ENCODE peak calls at places on chromosomes 3 and 15, in four cellular contexts. J, Y, C and P are unnamed samples.

GRCh38 chr3:115418583-115418982 is 204.7 kb upstream of the GAP43 start:
- DNase-seq in Y (no peak), J (no peak), C (no peak), P (no peak)

GRCh38 chr15:76196286-76196948 is 114.9 kb downstream of the ETFA start:
- DNase-seq in Y (no peak), J (no peak), C (no peak), P (no peak)

GRCh38 chr3:74592359-74592758 is 22.1 kb downstream of the CNTN3 start:
- DNase-seq in C (no peak), Y (no peak), J (no peak), P (no peak)

GRCh38 chr3:117562000-117562399 is 852.4 kb downstream of the TUSC7 start:
- DNase-seq in C (no peak), J (no peak), Y (no peak), P (no peak)

GRCh38 chr15:33074942-33075341 is 119.6 kb downstream of the FMN1 start:
- DNase-seq in C (no peak), Y (no peak), J (no peak), P (no peak)

GRCh38 chr15:33612721-33613304 is 302.0 kb downstream of the RYR3 start:
- DNase-seq in Y (no peak), C (no peak), J (no peak), P (no peak)

GRCh38 chr15:25641762-25642161 is 202.9 kb upstream of the UBE3A start:
- DNase-seq in C (no peak), Y (peak), J (no peak), P (no peak)

GRCh38 chr3:50436063-50436674 is 67.3 kb downstream of the CACNA2D2 start:
- DNase-seq in C (peak), J (peak), Y (peak), P (peak)

GRCh38 chr15:34109775-34110663 is 8.1 kb downstream of the PGBD4 start:
- DNase-seq in C (peak), J (no peak), Y (peak), P (peak)

GRCh38 chr3:128849776-128850542 is 29.5 kb upstream of the ACAD9 start:
- DNase-seq in J (no peak), C (peak), Y (peak), P (no peak)

GRCh38 chr15:96756656-96757055 is 426.2 kb downstream of the NR2F2 start:
- DNase-seq in C (no peak), Y (no peak), J (no peak), P (no peak)

GRCh38 chr3:105553851-105554250 is 187.1 kb downstream of the ALCAM start:
- DNase-seq in C (no peak), Y (no peak), J (no peak), P (no peak)

GRCh38 chr3:128144512-128144911 is 8.8 kb upstream of the EEFSEC start:
- DNase-seq in J (no peak), Y (no peak), C (no peak), P (no peak)

GRCh38 chr3:134373278-134373941 is 837 bp downstream of the AMOTL2 start:
- DNase-seq in C (no peak), J (peak), Y (peak), P (no peak)

GRCh38 chr3:172211123-172211522 is 171.7 kb downstream of the FNDC3B start:
- DNase-seq in Y (no peak), J (no peak), C (no peak), P (no peak)

GRCh38 chr3:40120816-40121215 is 188.7 kb upstream of the EIF1B start:
- DNase-seq in C (no peak), J (no peak), Y (no peak), P (no peak)

GRCh38 chr3:188712257-188712924 is 459.4 kb upstream of the TPRG1 start:
- DNase-seq in C (no peak), J (no peak), Y (no peak), P (no peak)

GRCh38 chr3:23815879-23816278 is 10.1 kb downstream of the UBE2E1 start:
- DNase-seq in Y (no peak), C (no peak), J (no peak), P (no peak)

GRCh38 chr3:98918586-98918985 is 17.1 kb upstream of the DCBLD2 start:
- DNase-seq in J (no peak), C (no peak), Y (no peak), P (no peak)

GRCh38 chr3:157101470-157101869 is 58.5 kb downstream of the CCNL1 start:
- DNase-seq in J (no peak), Y (no peak), C (no peak), P (no peak)

GRCh38 chr3:36678216-36679013 is 85.9 kb downstream of the DCLK3 start:
- DNase-seq in J (no peak), C (no peak), Y (no peak), P (no peak)

GRCh38 chr15:61936528-61937195 is 123.6 kb downstream of the VPS13C start:
- DNase-seq in J (no peak), C (no peak), Y (no peak), P (no peak)

GRCh38 chr15:88440021-88440420 is 27.2 kb downstream of the MRPL46 start:
- DNase-seq in Y (no peak), J (no peak), C (no peak), P (no peak)

GRCh38 chr15:99434506-99435137 is 131.2 kb upstream of the MEF2A start:
- DNase-seq in C (no peak), J (no peak), Y (no peak), P (no peak)

GRCh38 chr3:87503901-87504498 is 227.6 kb upstream of the POU1F1 start:
- DNase-seq in C (peak), J (no peak), Y (peak), P (peak)

GRCh38 chr3:123634149-123635051 is 49.5 kb upstream of the HACD2 start:
- DNase-seq in Y (no peak), C (no peak), J (no peak), P (no peak)

GRCh38 chr15:79896131-79896633 is 632 bp downstream of the MTHFS start:
- DNase-seq in Y (peak), J (no peak), C (peak), P (no peak)

GRCh38 chr3:142904639-142905441 is 16.0 kb upstream of the PCOLCE2 start:
- DNase-seq in Y (peak), J (no peak), C (peak), P (peak)

DNA sequence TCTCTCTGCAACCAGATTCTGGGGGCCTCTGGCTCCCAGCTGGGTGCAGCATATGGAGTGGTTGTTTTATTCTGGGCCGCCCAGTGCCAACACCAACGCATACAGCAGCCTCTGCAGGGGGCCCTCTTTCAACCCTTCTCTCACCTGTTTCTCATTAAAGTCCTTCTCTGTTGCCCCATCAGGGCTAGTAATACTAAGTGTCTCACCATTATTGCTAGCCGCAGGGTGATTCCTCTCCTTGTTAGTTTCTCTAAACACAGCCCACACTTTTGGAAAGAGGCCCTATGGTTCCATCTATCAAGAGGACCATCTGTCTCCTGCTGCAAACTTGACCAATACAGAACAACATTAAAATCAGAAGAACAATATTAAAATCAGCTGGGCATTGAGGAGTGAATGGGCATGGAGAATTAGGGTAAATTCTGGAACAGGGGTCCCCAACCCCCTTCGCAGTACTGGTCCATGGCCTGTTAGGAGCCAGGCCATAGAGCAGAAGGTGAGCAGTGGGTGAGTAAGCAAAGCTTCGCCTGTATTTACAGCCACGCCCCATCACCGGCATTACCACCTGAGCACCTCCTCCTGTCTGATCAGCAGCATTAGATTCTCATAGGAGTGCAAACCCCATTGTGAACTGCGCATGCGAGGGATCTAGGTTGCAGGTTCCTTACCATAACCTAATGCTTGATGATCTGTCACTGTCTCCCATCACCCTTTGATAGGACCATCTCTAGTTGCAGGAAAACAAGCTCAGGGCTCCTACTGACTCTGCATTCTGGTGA is 36.5 kb downstream of the ALS2CL start:
- DNase-seq in J (no peak), Y (no peak), C (no peak), P (no peak)
- TF ChIP-seq CTCF in J (no peak), Y (no peak), C (no peak), P (no peak)

GRCh38 chr3:45826908-45827307 is 15.0 kb downstream of the LZTFL1 start:
- DNase-seq in Y (no peak), C (no peak), J (no peak), P (no peak)

GRCh38 chr3:45830121-45830520 is 11.8 kb downstream of the LZTFL1 start:
- DNase-seq in C (no peak), J (no peak), Y (no peak), P (no peak)

GRCh38 chr3:45838466-45838865 is 3.5 kb downstream of the LZTFL1 start:
- DNase-seq in C (no peak), Y (no peak), J (no peak), P (no peak)

GRCh38 chr3:45832691-45833090 is 9.2 kb downstream of the LZTFL1 start:
- DNase-seq in J (no peak), Y (peak), C (no peak), P (no peak)
- TF ChIP-seq CTCF in J (peak), Y (peak), C (peak), P (no peak)

GRCh38 chr3:126960604-126960995 is 22.3 kb upstream of the PLXNA1 start:
- DNase-seq in J (no peak), Y (no peak), C (no peak), P (no peak)
- TF ChIP-seq CTCF in J (no peak), Y (no peak), C (no peak), P (no peak)

GRCh38 chr3:139020868-139021234 is at the start of gene PRR23B:
- DNase-seq in J (no peak), C (no peak), Y (no peak), P (no peak)
- TF ChIP-seq CTCF in J (peak), C (no peak), Y (peak), P (no peak)

DNA sequence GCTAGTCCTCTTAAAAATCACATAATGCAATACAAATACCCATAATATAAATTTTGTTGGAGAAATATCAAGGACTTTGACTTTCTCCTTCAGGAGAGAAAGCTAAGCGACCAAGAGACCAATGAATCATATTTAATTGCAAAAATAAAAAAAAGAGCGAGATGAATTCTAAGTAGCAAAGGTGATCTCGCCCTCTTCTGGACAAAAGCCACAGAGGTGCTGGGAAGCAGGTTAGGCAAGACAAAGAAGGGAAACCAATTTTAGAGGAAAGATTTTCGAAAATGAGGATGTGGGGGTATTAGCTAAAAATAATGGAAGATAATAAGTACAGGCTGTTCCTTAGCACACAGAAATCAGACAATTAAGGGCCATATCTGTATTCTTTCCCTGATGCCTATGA is 111.4 kb upstream of the PLAAT1 start:
- DNase-seq in Y (no peak), C (no peak), J (no peak), P (no peak)
- TF ChIP-seq CTCF in Y (peak), C (peak), J (peak), P (no peak)